ENCODE peak calls at places on chromosomes 16 and 17, in five cellular contexts. O is cardiac fibroblast, T is Caco-2, Q is foreskin fibroblast, I is WERI-Rb-1. L is an unnamed sample.

GRCh38 chr16:72428611-72429376 is 256.8 kb upstream of the PMFBP1 start:
- DNase-seq in O (no peak), T (no peak), Q (no peak), I (no peak), L (no peak)

GRCh38 chr16:12260119-12260646 is 283.6 kb downstream of the SNX29 start:
- DNase-seq in O (no peak), T (no peak), Q (peak), I (no peak), L (no peak)

GRCh38 chr17:30950669-30951399 is 20.0 kb upstream of the RNF135 start:
- DNase-seq in O (peak), T (no peak), Q (peak), I (no peak), L (peak)

GRCh38 chr17:34974794-34975428 is 5.4 kb upstream of the LIG3 start:
- DNase-seq in O (no peak), T (no peak), Q (no peak), I (no peak), L (no peak)

GRCh38 chr16:79970551-79971236 is 370.2 kb upstream of the MAF start:
- DNase-seq in O (peak), T (peak), Q (no peak), I (no peak), L (no peak)

GRCh38 chr17:78318407-78318806 is 41.5 kb downstream of the SOCS3 start:
- DNase-seq in O (no peak), T (no peak), Q (no peak), I (no peak), L (no peak)

GRCh38 chr16:9521749-9522370 is 430.4 kb downstream of the HAPSTR1 start:
- DNase-seq in O (no peak), T (no peak), Q (no peak), I (peak), L (no peak)

GRCh38 chr17:9020096-9020823 is 1.1 kb upstream of the NTN1 start:
- DNase-seq in O (no peak), T (no peak), Q (no peak), I (no peak), L (no peak)

GRCh38 chr17:64657610-64658125 is 4.4 kb downstream of the SMURF2 start:
- DNase-seq in O (no peak), T (no peak), Q (no peak), I (no peak), L (no peak)

GRCh38 chr17:73831699-73832098 is 187.5 kb upstream of the SDK2 start:
- DNase-seq in O (no peak), T (no peak), Q (no peak), I (no peak), L (no peak)

GRCh38 chr16:87687571-87687910 is 78.2 kb downstream of the KLHDC4 start:
- DNase-seq in O (no peak), T (no peak), Q (no peak), I (no peak), L (no peak)

GRCh38 chr16:17160285-17160854 is 310.4 kb downstream of the XYLT1 start:
- DNase-seq in O (no peak), T (no peak), Q (peak), I (no peak), L (no peak)

GRCh38 chr17:75694536-75694935 is 26.7 kb upstream of the ITGB4 start:
- DNase-seq in O (no peak), T (no peak), Q (peak), I (peak), L (no peak)

GRCh38 chr16:87895641-87896141 is 26.4 kb upstream of the SLC7A5 start:
- DNase-seq in O (no peak), T (no peak), Q (peak), I (no peak), L (no peak)

GRCh38 chr17:66468241-66469087 is 166.1 kb downstream of the PRKCA start:
- DNase-seq in O (peak), T (no peak), Q (no peak), I (no peak), L (no peak)

GRCh38 chr17:82528484-82529265 is 9.1 kb downstream of the FOXK2 start:
- DNase-seq in O (peak), T (no peak), Q (peak), I (peak), L (no peak)

GRCh38 chr17:72467841-72468653 is 347.2 kb downstream of the SOX9 start:
- DNase-seq in O (peak), T (no peak), Q (peak), I (peak), L (peak)

GRCh38 chr16:78098544-78099371 is 696 bp upstream of the WWOX start:
- DNase-seq in O (no peak), T (no peak), Q (peak), I (no peak), L (no peak)
- TF ChIP-seq CTCF in O (peak), T (no peak), Q (no peak), I (no peak), L (no peak)

DNA sequence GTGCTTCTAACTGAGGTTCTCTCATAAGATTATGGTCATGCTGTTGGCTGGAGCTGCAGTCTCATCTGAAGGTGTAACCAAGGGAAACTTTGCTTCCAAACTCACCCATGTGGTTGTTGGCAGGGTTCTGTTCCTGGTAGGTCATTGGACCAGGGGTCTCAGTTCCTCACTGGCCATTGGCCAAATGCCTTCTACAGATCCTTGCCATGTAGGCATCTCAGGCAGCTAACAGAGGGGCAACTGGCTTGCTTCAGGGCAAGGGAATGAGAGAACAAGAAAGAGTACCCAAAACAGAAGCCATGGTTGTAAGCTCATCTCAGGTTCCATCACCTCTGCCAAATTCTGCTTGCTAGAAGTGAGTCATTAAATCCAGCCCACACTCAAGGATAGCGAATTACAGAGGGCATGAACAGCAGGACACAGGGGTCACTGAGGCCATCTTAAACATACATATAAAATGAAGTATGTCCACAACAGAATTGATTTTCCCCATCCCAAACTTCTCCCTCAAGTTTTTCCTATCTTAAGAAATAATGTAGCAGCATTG is 42.3 kb upstream of the CES5A start:
- DNase-seq in O (no peak), T (no peak), Q (no peak), I (no peak), L (no peak)
- TF ChIP-seq CTCF in O (no peak), T (no peak), Q (no peak), I (no peak), L (no peak)

GRCh38 chr17:20941872-20942271 is 100.9 kb downstream of the USP22 start:
- DNase-seq in O (no peak), T (no peak), Q (no peak), I (no peak), L (no peak)

GRCh38 chr17:20948984-20949777 is 93.6 kb downstream of the USP22 start:
- DNase-seq in O (no peak), T (no peak), Q (no peak), I (no peak), L (no peak)

DNA sequence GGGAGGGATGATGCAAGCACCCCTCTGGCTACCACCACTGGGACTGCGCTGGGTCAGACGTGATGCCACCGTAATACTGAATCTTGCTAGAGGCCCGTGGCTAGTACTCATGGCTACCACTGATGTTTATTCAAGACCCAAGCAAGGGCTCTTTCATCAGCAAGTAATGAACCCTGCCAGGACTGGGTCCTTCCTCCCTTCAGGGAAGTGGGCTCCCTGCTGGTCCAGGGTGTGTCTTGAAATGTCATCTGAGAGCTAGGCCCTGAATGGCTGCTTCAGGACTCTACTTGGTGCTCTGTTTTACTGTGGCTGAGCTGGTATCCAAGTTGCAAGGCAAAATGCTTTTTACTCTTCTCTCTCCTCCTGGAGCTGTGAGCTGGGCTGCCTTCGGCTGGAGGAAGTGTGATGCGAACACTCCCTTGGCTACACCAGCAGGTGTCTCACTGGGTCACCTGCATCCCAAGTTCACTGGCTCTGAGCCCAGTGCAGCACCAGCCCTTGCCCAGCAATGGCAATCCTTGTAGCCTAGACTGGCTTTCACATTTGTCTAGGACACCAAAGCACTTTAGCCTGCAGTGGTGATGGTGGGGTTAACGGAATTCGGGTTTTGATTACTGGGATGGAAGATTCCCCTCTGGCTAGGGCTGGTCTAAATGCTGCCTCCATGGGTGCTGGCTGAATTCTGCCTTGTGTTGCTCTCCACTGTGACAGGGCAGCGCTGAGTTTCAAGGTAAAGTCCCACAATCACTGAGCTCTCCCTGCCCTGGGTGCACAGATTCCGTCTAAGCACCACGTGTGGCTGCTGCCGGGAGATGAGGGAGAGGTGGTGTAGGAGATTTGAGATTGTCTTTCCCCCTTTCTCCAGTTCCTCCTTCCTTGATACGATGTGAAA is 98.6 kb downstream of the USP22 start:
- DNase-seq in O (no peak), T (peak), Q (no peak), I (peak), L (no peak)
- TF ChIP-seq CTCF in O (no peak), T (peak), Q (no peak), I (peak), L (no peak)

GRCh38 chr16:85978291-85978775 is 79.4 kb downstream of the IRF8 start:
- DNase-seq in O (no peak), T (no peak), Q (no peak), I (no peak), L (no peak)

GRCh38 chr16:85970712-85971220 is 71.8 kb downstream of the IRF8 start:
- DNase-seq in O (no peak), T (peak), Q (no peak), I (no peak), L (no peak)

GRCh38 chr16:85975421-85976100 is 76.6 kb downstream of the IRF8 start:
- DNase-seq in O (no peak), T (peak), Q (no peak), I (no peak), L (no peak)

GRCh38 chr16:85971877-85972638 is 73.1 kb downstream of the IRF8 start:
- DNase-seq in O (no peak), T (no peak), Q (no peak), I (no peak), L (no peak)

GRCh38 chr16:85974428-85975375 is 75.7 kb downstream of the IRF8 start:
- DNase-seq in O (no peak), T (peak), Q (no peak), I (no peak), L (no peak)
- TF ChIP-seq CTCF in O (no peak), T (no peak), Q (no peak), I (no peak), L (no peak)

GRCh38 chr17:17433260-17433659 is 43.5 kb upstream of the MED9 start:
- DNase-seq in O (peak), T (no peak), Q (peak), I (no peak), L (no peak)
- TF ChIP-seq CTCF in O (no peak), T (no peak), Q (no peak), I (no peak), L (no peak)